ENCODE peak calls at places on chromosomes 3 and 15, in nine cellular contexts. P is sigmoid colon, T is GM12878, Q is stomach, Y is SK-N-SH, Z is suprapubic skin, X is H1, F is esophagus muscularis mucosa, O is transverse colon. V is an unnamed sample.

GRCh38 chr3:196617256-196617655 is 22.2 kb upstream of the NRROS start:
- DNase-seq in P (no peak), X (no peak), Z (no peak), T (no peak), Q (no peak), O (no peak), F (no peak), Y (no peak), V (no peak)

GRCh38 chr3:160587105-160587504 is 21.7 kb upstream of the KPNA4 start:
- DNase-seq in Y (no peak), F (no peak), Q (no peak), T (no peak), P (no peak), O (no peak), Z (no peak), X (no peak), V (no peak)

GRCh38 chr3:71690222-71690821 is 34.9 kb downstream of the EIF4E3 start:
- DNase-seq in Q (no peak), F (no peak), Z (no peak), T (no peak), P (no peak), X (no peak), O (no peak), Y (no peak), V (no peak)

GRCh38 chr3:55264933-55265332 is 222.2 kb downstream of the WNT5A start:
- DNase-seq in F (no peak), T (no peak), Z (no peak), Q (no peak), O (no peak), X (no peak), Y (no peak), P (no peak), V (no peak)

GRCh38 chr3:65371053-65371452 is 667.7 kb downstream of the MAGI1 start:
- DNase-seq in Y (no peak), Z (no peak), O (no peak), P (no peak), F (no peak), Q (no peak), X (no peak), T (no peak), V (no peak)

GRCh38 chr3:82202254-82202653 is 440.8 kb upstream of the GBE1 start:
- DNase-seq in F (no peak), P (no peak), X (no peak), O (no peak), T (no peak), Y (no peak), Z (no peak), Q (no peak), V (no peak)

GRCh38 chr3:67123914-67124313 is 125.8 kb downstream of the KBTBD8 start:
- DNase-seq in Q (no peak), Y (no peak), O (no peak), F (no peak), T (no peak), P (no peak), Z (no peak), X (no peak), V (no peak)

GRCh38 chr3:191331443-191331842 is 1.1 kb upstream of the UTS2B start:
- DNase-seq in F (no peak), Z (no peak), P (no peak), O (no peak), Y (no peak), X (no peak), Q (no peak), T (no peak), V (no peak)

GRCh38 chr15:101652783-101653430 is 726 bp upstream of the TM2D3 start:
- DNase-seq in Z (no peak), O (no peak), Q (no peak), Y (no peak), X (no peak), T (no peak), P (peak), F (no peak), V (no peak)

GRCh38 chr3:168249539-168250414 is 154.1 kb upstream of the GOLIM4 start:
- DNase-seq in X (peak), Q (peak), F (no peak), Z (peak), Y (peak), O (peak), P (peak), T (no peak), V (peak)
- TF ChIP-seq POLR2AphosphoS5 in X (peak), Q (no peak), F (no peak), Z (no peak), Y (no peak), O (no peak), P (no peak), T (peak), V (no peak)

GRCh38 chr15:90201944-90202375 is 830 bp downstream of the SEMA4B start:
- DNase-seq in P (no peak), X (peak), Z (no peak), O (no peak), F (no peak), T (no peak), Y (peak), Q (no peak), V (no peak)

GRCh38 chr15:90200534-90201139 is 493 bp upstream of the SEMA4B start:
- DNase-seq in F (no peak), P (no peak), Z (no peak), Y (no peak), T (no peak), O (no peak), X (no peak), Q (no peak), V (no peak)

GRCh38 chr15:90203473-90203872 is 2.3 kb downstream of the SEMA4B start:
- DNase-seq in X (no peak), P (no peak), O (no peak), Z (no peak), F (no peak), Q (no peak), T (no peak), Y (no peak), V (no peak)

GRCh38 chr15:90202929-90203328 is 1.8 kb downstream of the SEMA4B start:
- DNase-seq in O (no peak), P (no peak), Z (no peak), Y (no peak), T (no peak), X (no peak), Q (no peak), F (no peak), V (no peak)

DNA sequence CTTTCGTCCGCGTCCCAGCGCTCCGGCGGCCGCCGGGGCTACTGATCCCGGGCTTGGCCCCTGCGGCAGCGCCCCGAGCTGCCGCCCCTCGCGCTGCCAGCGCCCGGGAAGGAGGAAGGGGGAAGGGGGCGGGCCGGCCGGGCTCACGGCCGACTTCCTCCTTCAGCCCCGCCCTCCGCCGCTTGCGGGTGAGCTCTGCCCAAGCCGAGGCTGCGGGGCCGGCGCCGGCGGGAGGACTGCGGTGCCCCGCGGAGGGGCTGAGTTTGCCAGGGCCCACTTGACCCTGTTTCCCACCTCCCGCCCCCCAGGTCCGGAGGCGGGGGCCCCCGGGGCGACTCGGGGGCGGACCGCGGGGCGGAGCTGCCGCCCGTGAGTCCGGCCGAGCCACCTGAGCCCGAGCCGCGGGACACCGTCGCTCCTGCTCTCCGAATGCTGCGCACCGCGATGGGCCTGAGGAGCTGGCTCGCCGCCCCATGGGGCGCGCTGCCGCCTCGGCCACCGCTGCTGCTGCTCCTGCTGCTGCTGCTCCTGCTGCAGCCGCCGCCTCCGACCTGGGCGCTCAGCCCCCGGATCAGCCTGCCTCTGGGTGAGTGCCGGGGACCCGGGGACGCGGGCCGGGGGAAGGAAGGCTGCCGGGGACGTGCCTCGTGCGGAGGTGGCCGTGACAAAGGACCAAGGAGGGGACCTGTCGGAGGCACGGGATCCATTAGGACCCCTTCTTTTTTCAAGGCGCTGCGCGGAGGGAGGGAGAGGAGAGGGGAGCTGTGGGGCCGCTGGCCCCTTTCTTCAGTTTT is at the start of gene SEMA4B:
- DNase-seq in Y (peak), X (peak), P (peak), F (no peak), O (peak), T (no peak), Q (peak), Z (no peak), V (peak)
- TF ChIP-seq EP300 in Y (no peak), X (no peak), P (no peak), F (no peak), O (no peak), T (no peak), Q (no peak), Z (no peak), V (no peak)

DNA sequence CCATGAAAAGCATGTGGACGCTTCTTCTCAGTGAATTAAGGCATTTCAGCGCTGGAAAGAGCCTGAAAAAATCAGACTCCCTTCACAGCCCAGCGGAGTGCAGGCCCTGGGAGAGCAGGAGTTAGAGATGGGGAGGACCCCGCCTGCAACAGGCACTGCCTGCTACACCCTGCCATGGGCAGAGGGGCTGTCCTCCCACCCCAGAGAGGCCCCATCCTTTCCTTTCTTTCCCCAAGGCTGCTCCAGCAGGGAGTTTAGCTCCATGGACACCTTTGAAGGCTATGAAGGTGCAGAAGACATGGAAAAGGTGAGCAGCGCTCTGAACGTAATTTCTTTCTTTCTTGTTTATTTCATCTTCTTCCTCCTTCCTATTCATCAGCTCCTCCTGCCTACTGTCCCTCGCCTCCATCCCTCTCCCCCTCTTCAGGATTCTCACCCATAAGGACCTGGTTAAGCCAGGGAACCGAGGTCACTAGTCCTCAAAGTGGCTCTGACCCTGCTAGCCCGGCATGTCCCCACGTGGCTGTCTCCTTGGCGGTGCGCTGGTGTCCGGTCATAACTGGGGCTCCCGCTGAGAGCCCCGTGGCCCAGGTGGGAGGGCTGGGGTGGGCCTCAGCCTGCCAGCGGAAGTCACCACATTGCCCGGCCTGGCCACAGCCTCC is 16.1 kb upstream of the ADIPOQ start:
- DNase-seq in Y (peak), P (no peak), T (no peak), X (peak), Q (no peak), O (no peak), F (no peak), Z (no peak), V (peak)
- H3K27ac ChIP-seq in Y (no peak), P (peak), T (no peak), X (no peak), Q (no peak), O (no peak), F (no peak), Z (no peak), V (no peak)

GRCh38 chr3:49017978-49018706 is at the start of gene DALRD3:
- DNase-seq in T (no peak), Q (peak), Z (peak), O (peak), P (peak), Y (peak), F (no peak), X (peak), V (peak)
- TF ChIP-seq POLR2AphosphoS5 in T (no peak), Q (peak), Z (no peak), O (peak), P (peak), Y (peak), F (peak), X (no peak), V (peak)

DNA sequence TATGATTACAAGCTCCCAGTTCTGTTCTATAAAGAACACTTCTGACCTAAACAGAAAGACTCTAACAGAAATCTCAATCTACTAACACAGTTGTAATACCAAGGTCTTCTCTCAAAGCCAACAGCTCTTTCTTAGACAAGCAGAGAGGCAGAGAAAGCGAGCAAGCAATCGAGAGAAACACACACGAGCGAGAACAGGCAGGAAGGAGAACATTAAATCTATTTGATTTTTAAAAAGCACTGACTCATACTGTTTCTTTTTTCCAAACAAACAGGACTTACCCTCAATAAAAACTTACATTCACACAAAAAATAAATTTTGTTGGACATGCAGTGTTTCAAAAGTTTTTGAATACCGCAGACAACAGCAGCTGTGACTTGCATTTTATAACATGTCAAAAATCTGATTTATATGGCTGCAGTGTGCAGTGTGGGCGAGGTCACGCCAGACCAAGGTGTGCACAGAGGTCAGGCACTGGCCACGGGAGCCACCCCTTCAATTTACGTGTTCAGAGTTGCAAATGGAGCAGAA is at the start of gene NRG4:
- DNase-seq in O (peak), Q (peak), Y (no peak), Z (no peak), T (no peak), P (no peak), X (no peak), F (no peak), V (no peak)
- TF ChIP-seq EP300 in O (no peak), Q (no peak), Y (no peak), Z (no peak), T (no peak), P (no peak), X (no peak), F (no peak), V (no peak)

DNA sequence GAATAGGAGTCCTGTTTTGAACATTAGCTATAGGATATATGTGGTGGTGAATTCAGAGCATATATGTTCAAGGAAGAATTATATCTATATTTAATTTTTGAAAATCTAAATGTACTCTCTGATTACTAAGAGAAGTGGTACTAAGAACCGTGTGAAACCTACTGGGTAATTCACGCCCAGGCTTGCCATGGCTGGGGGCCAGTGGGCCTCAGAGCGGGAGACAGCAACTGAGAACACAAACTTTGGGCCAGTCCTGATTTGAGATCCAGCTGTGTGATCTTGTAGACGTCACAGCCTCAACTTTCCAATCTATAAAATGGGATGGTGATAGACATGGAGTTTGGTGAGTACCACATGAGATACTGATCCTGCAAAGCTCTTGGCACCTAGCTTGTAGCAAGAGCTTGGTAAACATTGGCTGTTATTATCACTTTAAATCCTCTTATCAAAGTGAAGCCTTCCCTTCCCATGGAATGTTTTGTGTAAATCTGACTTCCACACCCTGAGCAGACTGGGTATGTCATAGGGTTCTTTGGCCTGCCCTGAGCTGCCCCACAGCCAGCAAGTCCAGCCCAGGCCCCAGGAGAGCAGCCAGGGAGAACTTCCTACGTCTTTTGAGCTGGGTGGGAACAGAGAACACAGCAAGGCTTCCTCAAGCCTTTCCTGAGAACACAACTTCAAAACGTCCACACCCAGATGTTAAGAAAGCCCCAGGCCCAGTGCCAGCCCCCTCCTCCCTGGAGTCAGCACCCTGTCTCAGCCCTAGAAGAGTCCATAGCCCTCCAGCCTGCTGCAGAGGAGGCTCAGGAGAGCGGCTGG is 8.2 kb upstream of the PAQR5 start:
- DNase-seq in Y (no peak), Q (no peak), T (no peak), Z (no peak), P (no peak), O (no peak), X (no peak), F (no peak), V (no peak)
- H3K27ac ChIP-seq in Y (no peak), Q (no peak), T (no peak), Z (no peak), P (no peak), O (peak), X (no peak), F (no peak), V (peak)

GRCh38 chr3:167491626-167492025 is 17.8 kb upstream of the SERPINI2 start:
- DNase-seq in P (no peak), T (no peak), Y (no peak), Q (no peak), O (no peak), Z (no peak), X (no peak), F (no peak), V (no peak)

GRCh38 chr3:167483708-167484475 is 10.1 kb upstream of the SERPINI2 start:
- DNase-seq in Z (no peak), P (no peak), T (no peak), Q (no peak), Y (no peak), X (no peak), O (no peak), F (no peak), V (no peak)

GRCh38 chr3:167487556-167487955 is 13.7 kb upstream of the SERPINI2 start:
- DNase-seq in Q (no peak), X (no peak), P (no peak), Z (no peak), O (no peak), F (no peak), Y (no peak), T (no peak), V (no peak)

GRCh38 chr3:167493240-167493639 is 19.4 kb upstream of the SERPINI2 start:
- DNase-seq in P (no peak), Z (no peak), O (no peak), Y (peak), F (no peak), Q (no peak), X (peak), T (no peak), V (no peak)

GRCh38 chr3:167489571-167489970 is 15.7 kb upstream of the SERPINI2 start:
- DNase-seq in X (no peak), O (no peak), Z (no peak), Q (no peak), Y (no peak), P (no peak), F (no peak), T (no peak), V (no peak)
- TF ChIP-seq POLR2AphosphoS5 in X (no peak), O (no peak), Z (no peak), Q (no peak), Y (no peak), P (no peak), F (no peak), T (no peak), V (no peak)

GRCh38 chr15:83199288-83199687 is 8.3 kb downstream of the HDGFL3 start:
- DNase-seq in P (no peak), T (peak), F (no peak), Y (no peak), Q (no peak), X (no peak), Z (no peak), O (no peak), V (no peak)
- TF ChIP-seq EP300 in P (no peak), T (peak), F (no peak), Y (no peak), Q (no peak), X (no peak), Z (no peak), O (no peak), V (no peak)

DNA sequence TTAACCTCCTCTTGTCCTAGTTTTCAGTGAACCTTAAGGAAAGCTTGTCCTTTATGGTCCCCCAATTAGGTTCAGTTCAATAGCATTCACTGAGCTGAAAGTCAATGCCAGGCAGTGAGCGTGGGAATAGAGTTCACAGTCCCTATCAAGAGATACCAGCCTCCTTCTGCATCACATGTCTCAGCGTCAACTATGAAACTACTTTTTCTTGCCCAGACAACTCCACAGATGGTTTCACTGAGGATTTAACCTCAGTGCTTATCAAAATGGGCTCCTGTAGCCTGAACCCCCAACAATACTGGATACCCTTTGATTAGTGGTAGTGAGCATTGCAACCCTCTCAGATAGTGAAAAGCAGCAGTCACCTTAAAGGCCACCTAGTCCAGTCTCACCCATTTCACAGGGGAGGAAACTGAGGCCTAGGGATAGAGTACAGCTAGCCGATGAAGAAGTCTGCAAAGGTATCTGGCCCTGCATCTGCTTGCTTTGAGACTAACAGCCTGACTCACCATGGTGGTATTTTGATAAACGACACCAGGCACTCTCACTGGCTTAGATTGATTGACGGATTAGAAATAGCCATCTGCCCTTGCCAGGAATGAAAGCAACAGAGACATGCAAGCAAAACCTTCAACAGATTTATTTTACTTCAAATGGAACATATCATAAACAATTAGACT is 1.6 kb upstream of the UBA3 start:
- DNase-seq in Z (no peak), X (no peak), P (no peak), F (no peak), O (no peak), Y (peak), T (peak), Q (no peak), V (no peak)
- H3K27ac ChIP-seq in Z (peak), X (no peak), P (peak), F (peak), O (peak), Y (peak), T (peak), Q (no peak), V (peak)